ENCODE peak calls at places on chromosomes 7 and 10, in nine cellular contexts. S is tibial artery, O is ovary, Z is Calu3, V is stomach, E is neural progenitor cell, R is OCI-LY7, I is tibial nerve, Q is epithelial cell of esophagus. L is an unnamed sample.

GRCh38 chr7:29408841-29409243 is 154.8 kb upstream of the PRR15 start:
- DNase-seq in Z (peak), E (peak), R (peak), Q (peak), I (no peak), O (peak), V (peak), S (no peak), L (peak)

GRCh38 chr10:73398024-73398423 is 15.8 kb downstream of the ANXA7 start:
- DNase-seq in V (no peak), Q (no peak), O (no peak), I (no peak), R (no peak), Z (peak), E (no peak), S (no peak), L (no peak)

GRCh38 chr7:128701062-128701785 is 29.1 kb downstream of the GARIN1A start:
- DNase-seq in E (no peak), Z (peak), O (no peak), R (no peak), S (no peak), V (no peak), Q (peak), I (no peak), L (no peak)

GRCh38 chr7:7100432-7100849 is 81.9 kb upstream of the C1GALT1 start:
- DNase-seq in Z (no peak), V (no peak), Q (peak), R (no peak), S (no peak), O (no peak), I (no peak), E (peak), L (no peak)

GRCh38 chr7:74290999-74291441 is 1.8 kb downstream of the CLIP2 start:
- DNase-seq in I (no peak), Z (no peak), R (no peak), E (no peak), V (no peak), Q (no peak), S (no peak), O (no peak), L (no peak)

GRCh38 chr7:116340201-116340847 is 130.0 kb downstream of the TES start:
- DNase-seq in O (no peak), Z (no peak), R (no peak), Q (peak), S (no peak), V (no peak), I (no peak), E (no peak), L (no peak)

GRCh38 chr10:33136271-33136670 is 178.2 kb upstream of the ITGB1 start:
- DNase-seq in S (no peak), Q (peak), Z (peak), E (no peak), R (no peak), V (no peak), I (no peak), O (no peak), L (no peak)

GRCh38 chr10:63197304-63198092 is 64.4 kb downstream of the NRBF2 start:
- DNase-seq in Q (no peak), E (no peak), R (no peak), V (no peak), S (no peak), O (no peak), Z (no peak), I (no peak), L (no peak)

GRCh38 chr10:91617073-91617580 is 15.7 kb downstream of the PPP1R3C start:
- DNase-seq in O (no peak), E (no peak), S (no peak), R (no peak), I (no peak), Q (peak), Z (no peak), V (no peak), L (no peak)

GRCh38 chr7:128833148-128833938 is 3.1 kb downstream of the FLNC start:
- DNase-seq in V (no peak), S (peak), Z (no peak), I (no peak), O (peak), E (peak), Q (peak), R (no peak), L (no peak)

GRCh38 chr7:115477193-115477651 is 553.3 kb downstream of the TFEC start:
- DNase-seq in O (peak), V (no peak), I (no peak), S (no peak), R (no peak), Z (no peak), Q (peak), E (peak), L (no peak)

GRCh38 chr7:80385512-80385911 is 126.4 kb downstream of the GNAT3 start:
- DNase-seq in Q (no peak), O (no peak), V (no peak), I (no peak), R (no peak), Z (no peak), S (no peak), E (no peak), L (no peak)

GRCh38 chr7:106071356-106071998 is 40.6 kb downstream of the SYPL1 start:
- DNase-seq in S (no peak), V (peak), Q (peak), Z (peak), I (no peak), E (no peak), R (peak), O (no peak), L (no peak)

GRCh38 chr7:127886248-127886647 is 145.0 kb downstream of the LRRC4 start:
- DNase-seq in I (no peak), S (no peak), R (no peak), O (no peak), Q (no peak), V (no peak), E (no peak), Z (no peak), L (no peak)

GRCh38 chr10:23439452-23439919 is 611 bp downstream of the OTUD1 start:
- DNase-seq in Q (peak), Z (peak), S (no peak), R (peak), E (peak), O (no peak), V (no peak), I (no peak), L (no peak)

GRCh38 chr10:101830322-101831168 is 12.3 kb upstream of the OGA start:
- DNase-seq in Q (peak), V (peak), I (peak), S (peak), Z (peak), R (peak), O (peak), E (peak), L (peak)

GRCh38 chr10:133279266-133279960 is 2.7 kb upstream of the ADAM8 start:
- DNase-seq in Z (no peak), S (no peak), O (no peak), V (no peak), E (no peak), R (no peak), I (no peak), Q (peak), L (no peak)

GRCh38 chr7:138886501-138886917 is 88.5 kb upstream of the ATP6V0A4 start:
- DNase-seq in R (peak), E (peak), V (no peak), I (no peak), Z (peak), Q (peak), S (no peak), O (no peak), L (no peak)

GRCh38 chr7:128168667-128169210 is 72.3 kb upstream of the LEP start:
- DNase-seq in Z (peak), S (peak), R (no peak), V (no peak), I (no peak), E (peak), Q (peak), O (peak), L (no peak)

DNA sequence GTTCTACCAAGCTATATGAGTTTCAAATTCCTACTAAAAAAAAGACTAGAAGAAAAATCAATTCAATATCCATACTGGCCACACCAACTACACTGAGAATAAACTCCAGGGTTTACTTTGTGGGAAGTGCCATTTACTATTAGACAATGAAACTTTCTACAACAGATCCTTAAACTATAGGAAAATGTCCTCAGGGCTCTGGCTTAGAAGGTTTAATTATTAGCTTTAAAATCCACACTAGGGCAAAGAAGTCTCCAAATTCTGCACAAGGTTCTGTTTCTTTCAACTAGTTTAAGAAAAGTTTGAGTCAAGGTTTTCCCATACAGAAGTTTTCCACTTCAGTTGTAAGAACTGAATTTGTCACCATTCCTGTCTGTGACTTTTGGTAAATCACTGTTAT is 231.7 kb upstream of the CCDC6 start:
- DNase-seq in E (no peak), Q (no peak), Z (no peak), S (no peak), I (no peak), R (no peak), V (no peak), O (no peak), L (no peak)
- TF ChIP-seq CTCF in E (no peak), Q (no peak), Z (no peak), S (no peak), I (no peak), R (no peak), V (no peak), O (no peak), L (no peak)

GRCh38 chr10:103042908-103043307 is 124.8 kb downstream of the CNNM2 start:
- DNase-seq in R (no peak), E (no peak), Q (no peak), Z (no peak), I (no peak), O (no peak), V (no peak), S (no peak), L (no peak)
- TF ChIP-seq CTCF in R (peak), E (peak), Q (no peak), Z (no peak), I (no peak), O (no peak), V (no peak), S (no peak), L (no peak)

DNA sequence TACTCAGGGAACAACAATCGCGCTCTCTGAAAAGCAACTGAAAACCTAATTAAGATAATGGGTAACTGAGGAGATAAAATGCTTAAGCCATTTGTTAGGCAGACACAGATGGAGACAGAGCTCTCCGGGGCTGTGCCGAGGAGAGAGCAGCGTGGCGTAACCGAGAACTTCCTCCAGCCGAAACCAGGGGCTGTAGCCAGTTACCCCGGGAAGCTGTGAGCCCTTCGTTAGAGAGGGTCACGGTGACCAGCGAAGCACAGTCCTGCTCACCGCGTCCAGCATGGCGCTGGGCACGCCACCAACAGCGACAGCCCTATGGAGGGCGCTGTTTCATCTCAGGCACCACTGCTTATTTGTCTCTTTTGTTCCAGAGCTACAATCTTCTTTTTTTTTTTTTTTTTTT is 16.1 kb downstream of the PAPOLB start:
- DNase-seq in E (peak), Z (no peak), S (no peak), Q (no peak), V (no peak), R (no peak), I (no peak), O (peak), L (no peak)
- TF ChIP-seq CTCF in E (peak), Z (no peak), S (no peak), Q (no peak), V (no peak), R (no peak), I (no peak), O (no peak), L (no peak)

DNA sequence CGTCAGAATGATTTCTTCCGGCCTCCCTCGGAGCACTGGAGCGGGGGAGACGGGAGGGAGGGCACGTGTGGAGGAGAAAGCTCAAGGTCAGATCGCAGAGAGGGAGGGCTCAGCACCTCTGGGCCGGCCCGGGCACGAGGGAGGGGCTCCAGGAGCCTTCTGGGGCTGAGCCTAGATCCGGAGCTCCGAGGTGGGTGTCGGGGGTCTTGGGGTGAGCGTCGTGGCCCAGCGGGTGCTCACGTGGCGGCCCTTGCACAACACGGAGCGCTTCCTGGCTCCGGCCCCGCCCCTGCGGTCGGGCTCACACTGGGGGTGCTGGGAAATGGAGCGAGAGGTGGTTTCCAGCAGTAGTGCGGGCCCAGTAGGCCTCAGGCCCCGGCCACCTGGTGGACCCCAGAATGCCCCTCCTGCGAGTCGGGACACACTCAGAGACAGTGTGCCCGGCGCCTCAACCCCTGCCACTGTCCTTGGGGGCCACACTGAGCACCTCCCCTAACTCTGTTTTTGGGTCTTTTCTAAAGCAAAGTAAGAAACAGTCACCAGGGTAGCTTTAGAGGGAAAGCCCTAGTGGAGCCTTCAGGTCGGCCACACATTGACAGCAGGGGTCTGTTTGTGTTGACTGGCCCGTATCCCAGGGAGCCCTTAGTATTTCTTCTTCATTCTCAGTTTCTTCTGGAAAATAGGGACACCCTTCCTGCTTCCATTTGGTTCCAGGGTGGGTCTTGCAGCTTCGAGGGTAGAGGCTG is 798 bp downstream of the PPIF start:
- DNase-seq in R (peak), O (peak), S (peak), V (peak), Q (peak), Z (peak), I (peak), E (peak), L (peak)
- TF ChIP-seq CTCF in R (no peak), O (peak), S (no peak), V (no peak), Q (no peak), Z (no peak), I (no peak), E (no peak), L (no peak)

GRCh38 chr7:3064077-3064476 is 20.4 kb upstream of the CARD11 start:
- DNase-seq in I (no peak), E (no peak), Q (no peak), R (no peak), S (no peak), O (no peak), Z (no peak), V (no peak), L (no peak)

GRCh38 chr7:3067193-3067592 is 23.5 kb upstream of the CARD11 start:
- DNase-seq in I (no peak), O (no peak), V (no peak), Q (no peak), E (no peak), R (no peak), S (no peak), Z (no peak), L (no peak)

GRCh38 chr7:3067606-3068005 is 23.9 kb upstream of the CARD11 start:
- DNase-seq in Q (no peak), V (no peak), R (no peak), S (no peak), I (no peak), E (no peak), Z (no peak), O (no peak), L (no peak)

GRCh38 chr7:3066506-3066905 is 22.8 kb upstream of the CARD11 start:
- DNase-seq in I (no peak), R (no peak), V (no peak), Q (no peak), O (no peak), S (no peak), Z (no peak), E (no peak), L (no peak)

GRCh38 chr7:3065724-3066143 is 22.1 kb upstream of the CARD11 start:
- DNase-seq in E (peak), V (peak), Z (peak), Q (peak), R (peak), O (no peak), S (no peak), I (no peak), L (peak)
- TF ChIP-seq CTCF in E (peak), V (no peak), Z (peak), Q (peak), R (peak), O (no peak), S (peak), I (no peak), L (peak)